ENCODE peak calls at places on chromosomes 5 and 9, in four cellular contexts. X is NCI-H2081; W is T-helper 1 cell; K is effector CD4-positive, alpha-beta T cell. S is an unnamed sample.

GRCh38 chr5:57716661-57717060 is 234.1 kb upstream of the ACTBL2 start:
- DNase-seq in W (no peak), K (no peak), X (no peak), S (no peak)

GRCh38 chr5:77719666-77720363 is 56.3 kb downstream of the TBCA start:
- DNase-seq in K (no peak), W (no peak), X (no peak), S (no peak)

GRCh38 chr9:129671065-129671464 is 5.6 kb downstream of the PRRX2 start:
- DNase-seq in W (no peak), K (no peak), X (no peak), S (no peak)

GRCh38 chr9:90899287-90899686 is 97.7 kb downstream of the SYK start:
- DNase-seq in K (no peak), X (no peak), W (no peak), S (no peak)

GRCh38 chr5:107672212-107673105 is 1.7 kb upstream of the EFNA5 start:
- DNase-seq in K (no peak), X (peak), W (no peak), S (peak)

GRCh38 chr5:136200130-136200529 is 7.2 kb upstream of the SMIM32 start:
- DNase-seq in X (no peak), W (no peak), K (no peak), S (no peak)

GRCh38 chr5:166427211-166427610 is 1864.2 kb upstream of the WWC1 start:
- DNase-seq in X (no peak), K (no peak), W (no peak), S (no peak)

GRCh38 chr9:91844170-91844569 is 105.9 kb downstream of the ROR2 start:
- DNase-seq in X (no peak), W (no peak), K (no peak), S (no peak)